ENCODE peak calls at places on chromosomes 6 and 20, in ten cellular contexts. J is stomach, X is testis, A is lower leg skin, Z is heart left ventricle, R is prostate gland, G is GM12878, E is body of pancreas, D is GM12891, W is IMR-90. H is an unnamed sample.

GRCh38 chr20:37972256-37973058 is 60.8 kb downstream of the TTI1 start:
- DNase-seq in J (no peak), X (no peak), A (no peak), Z (no peak), R (no peak), G (no peak), E (no peak), D (no peak), W (no peak), H (no peak)

GRCh38 chr6:31356216-31356945 is 598 bp downstream of the HLA-B start:
- DNase-seq in J (peak), X (peak), A (no peak), Z (peak), R (no peak), G (no peak), E (peak), D (no peak), W (peak), H (peak)

GRCh38 chr6:85163553-85163952 is 286.3 kb upstream of the NT5E start:
- DNase-seq in J (no peak), X (no peak), A (no peak), Z (no peak), R (no peak), G (no peak), E (no peak), D (no peak), W (no peak), H (no peak)

GRCh38 chr6:47413752-47414516 is 63.7 kb upstream of the CD2AP start:
- DNase-seq in J (peak), X (peak), A (peak), Z (peak), R (peak), G (peak), E (peak), D (peak), W (peak), H (peak)

GRCh38 chr6:38155144-38155543 is 335.6 kb downstream of the ZFAND3 start:
- DNase-seq in J (no peak), X (no peak), A (no peak), Z (no peak), R (no peak), G (no peak), E (peak), D (no peak), W (peak), H (no peak)

GRCh38 chr20:10065154-10065833 is 30.5 kb downstream of the ANKEF1 start:
- DNase-seq in J (no peak), X (no peak), A (no peak), Z (no peak), R (no peak), G (no peak), E (no peak), D (no peak), W (peak), H (peak)

GRCh38 chr6:128208851-128209580 is 308.2 kb upstream of the THEMIS start:
- DNase-seq in J (no peak), X (no peak), A (no peak), Z (no peak), R (no peak), G (no peak), E (no peak), D (no peak), W (peak), H (no peak)

GRCh38 chr6:18503588-18504231 is 116.6 kb downstream of the RNF144B start:
- DNase-seq in J (peak), X (peak), A (peak), Z (peak), R (peak), G (peak), E (peak), D (peak), W (peak), H (peak)

GRCh38 chr6:158596861-158597260 is 37.0 kb downstream of the TMEM181 start:
- DNase-seq in J (no peak), X (peak), A (no peak), Z (no peak), R (no peak), G (no peak), E (no peak), D (no peak), W (no peak), H (peak)

GRCh38 chr20:25000268-25000801 is 7.8 kb upstream of the APMAP start:
- DNase-seq in J (peak), X (peak), A (peak), Z (peak), R (peak), G (no peak), E (peak), D (no peak), W (peak), H (peak)

GRCh38 chr20:13718161-13718560 is 66.6 kb downstream of the ESF1 start:
- DNase-seq in J (no peak), X (no peak), A (no peak), Z (no peak), R (no peak), G (peak), E (no peak), D (no peak), W (no peak), H (no peak)

GRCh38 chr6:137878810-137879285 is 11.8 kb downstream of the TNFAIP3 start:
- DNase-seq in J (no peak), X (no peak), A (no peak), Z (peak), R (peak), G (no peak), E (no peak), D (no peak), W (no peak), H (no peak)

GRCh38 chr6:10347561-10348327 is 67.1 kb downstream of the TFAP2A start:
- DNase-seq in J (no peak), X (no peak), A (peak), Z (no peak), R (no peak), G (no peak), E (no peak), D (no peak), W (peak), H (no peak)

GRCh38 chr6:39879535-39879934 is 54.7 kb downstream of the MOCS1 start:
- DNase-seq in J (peak), X (no peak), A (no peak), Z (no peak), R (no peak), G (no peak), E (no peak), D (no peak), W (peak), H (no peak)

GRCh38 chr6:166097914-166098522 is 69.6 kb downstream of the TBXT start:
- DNase-seq in J (peak), X (peak), A (peak), Z (peak), R (peak), G (no peak), E (peak), D (peak), W (peak), H (peak)

GRCh38 chr6:3032986-3033385 is 33.3 kb downstream of the NQO2 start:
- DNase-seq in J (no peak), X (no peak), A (no peak), Z (no peak), R (no peak), G (no peak), E (no peak), D (no peak), W (peak), H (no peak)

GRCh38 chr20:38658879-38659612 is 57.4 kb downstream of the ARHGAP40 start:
- DNase-seq in J (no peak), X (no peak), A (no peak), Z (no peak), R (no peak), G (no peak), E (peak), D (no peak), W (no peak), H (no peak)

GRCh38 chr6:34657037-34657306 is 39.6 kb downstream of the ILRUN start:
- DNase-seq in J (no peak), X (no peak), A (no peak), Z (no peak), R (no peak), G (no peak), E (no peak), D (no peak), W (no peak), H (no peak)

GRCh38 chr6:167778497-167779122 is 48.1 kb upstream of the AFDN start:
- DNase-seq in J (peak), X (no peak), A (no peak), Z (no peak), R (peak), G (no peak), E (peak), D (no peak), W (no peak), H (no peak)

GRCh38 chr6:27752038-27752885 is 159.9 kb downstream of the OR2B2 start:
- DNase-seq in J (peak), X (peak), A (peak), Z (peak), R (peak), G (peak), E (peak), D (no peak), W (peak), H (peak)

GRCh38 chr6:56540232-56540631 is 102.5 kb downstream of the DST start:
- DNase-seq in J (no peak), X (no peak), A (no peak), Z (no peak), R (no peak), G (no peak), E (no peak), D (no peak), W (no peak), H (peak)

GRCh38 chr6:25218346-25218745 is 60.8 kb upstream of the CARMIL1 start:
- DNase-seq in J (no peak), X (no peak), A (no peak), Z (no peak), R (no peak), G (no peak), E (no peak), D (no peak), W (no peak), H (no peak)

GRCh38 chr6:52144196-52145076 is 41.7 kb upstream of the IL17A start:
- DNase-seq in J (no peak), X (no peak), A (no peak), Z (no peak), R (no peak), G (no peak), E (no peak), D (no peak), W (no peak), H (no peak)

GRCh38 chr6:73264446-73264845 is 1.4 kb upstream of the KHDC1 start:
- DNase-seq in J (no peak), X (no peak), A (peak), Z (no peak), R (peak), G (no peak), E (no peak), D (no peak), W (no peak), H (no peak)

GRCh38 chr6:37784585-37784967 is 35.0 kb upstream of the ZFAND3 start:
- DNase-seq in J (no peak), X (peak), A (no peak), Z (no peak), R (no peak), G (no peak), E (peak), D (no peak), W (no peak), H (no peak)

GRCh38 chr20:46118481-46119020 is 437 bp downstream of the CD40 start:
- DNase-seq in J (peak), X (no peak), A (no peak), Z (peak), R (peak), G (no peak), E (peak), D (no peak), W (no peak), H (no peak)

GRCh38 chr6:40399888-40400468 is 187.2 kb downstream of the LRFN2 start:
- DNase-seq in J (no peak), X (no peak), A (no peak), Z (no peak), R (peak), G (no peak), E (no peak), D (no peak), W (no peak), H (no peak)

GRCh38 chr6:43776115-43776798 is 6.2 kb downstream of the VEGFA start:
- DNase-seq in J (peak), X (no peak), A (no peak), Z (no peak), R (no peak), G (peak), E (peak), D (no peak), W (no peak), H (no peak)

GRCh38 chr6:76682842-76683241 is 610.4 kb upstream of the IMPG1 start:
- DNase-seq in J (no peak), X (no peak), A (no peak), Z (no peak), R (no peak), G (no peak), E (no peak), D (no peak), W (peak), H (peak)

GRCh38 chr6:43940393-43941087 is 170.5 kb downstream of the VEGFA start:
- DNase-seq in J (no peak), X (peak), A (no peak), Z (no peak), R (no peak), G (no peak), E (no peak), D (no peak), W (no peak), H (no peak)

GRCh38 chr6:77740380-77740779 is 87.5 kb downstream of the MEI4 start:
- DNase-seq in J (no peak), X (no peak), A (no peak), Z (no peak), R (no peak), G (no peak), E (no peak), D (peak), W (peak), H (peak)

GRCh38 chr6:168908887-168909286 is 344.8 kb downstream of the THBS2 start:
- DNase-seq in J (no peak), X (no peak), A (no peak), Z (no peak), R (no peak), G (no peak), E (no peak), D (no peak), W (peak), H (no peak)

GRCh38 chr6:157092736-157093135 is 230.6 kb downstream of the TMEM242 start:
- DNase-seq in J (no peak), X (no peak), A (no peak), Z (no peak), R (no peak), G (no peak), E (no peak), D (no peak), W (no peak), H (no peak)

GRCh38 chr20:23625236-23625964 is 12.4 kb downstream of the CST3 start:
- DNase-seq in J (no peak), X (peak), A (no peak), Z (no peak), R (no peak), G (no peak), E (no peak), D (no peak), W (no peak), H (no peak)

GRCh38 chr20:23623666-23624065 is 14.1 kb downstream of the CST3 start:
- DNase-seq in J (no peak), X (no peak), A (no peak), Z (no peak), R (no peak), G (no peak), E (no peak), D (no peak), W (no peak), H (no peak)

GRCh38 chr20:23626040-23626620 is 11.6 kb downstream of the CST3 start:
- DNase-seq in J (peak), X (no peak), A (peak), Z (no peak), R (no peak), G (no peak), E (no peak), D (no peak), W (no peak), H (no peak)

GRCh38 chr20:23622839-23623343 is 14.9 kb downstream of the CST3 start:
- DNase-seq in J (peak), X (peak), A (peak), Z (peak), R (no peak), G (no peak), E (peak), D (no peak), W (peak), H (peak)

DNA sequence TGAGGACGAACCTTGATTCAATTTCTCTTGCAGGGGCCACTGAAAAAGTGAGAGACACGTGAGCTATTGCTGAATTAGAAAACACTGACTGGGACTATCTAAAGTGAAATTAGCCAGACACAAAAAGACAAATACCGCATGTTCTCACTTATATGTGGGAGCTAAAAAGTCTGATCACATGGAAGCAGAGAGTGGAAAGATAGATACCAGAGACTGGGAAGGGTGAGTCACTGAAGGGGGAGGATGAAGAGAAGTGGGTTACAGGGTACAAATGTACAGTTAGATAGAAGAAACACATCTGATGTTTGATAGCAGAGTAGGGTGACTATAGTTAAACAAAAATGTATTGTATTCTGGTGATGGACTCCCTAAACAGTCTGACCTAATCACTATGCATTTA is 13.4 kb downstream of the CST3 start:
- DNase-seq in J (no peak), X (no peak), A (no peak), Z (no peak), R (no peak), G (no peak), E (no peak), D (no peak), W (no peak), H (no peak)
- TF ChIP-seq POLR2A in J (no peak), X (no peak), A (no peak), Z (no peak), R (no peak), G (no peak), E (no peak), D (no peak), W (no peak), H (no peak)

GRCh38 chr6:64580346-64580745 is 944.7 kb downstream of the PHF3 start:
- DNase-seq in J (no peak), X (no peak), A (no peak), Z (no peak), R (no peak), G (no peak), E (no peak), D (no peak), W (peak), H (no peak)
- TF ChIP-seq POLR2A in J (no peak), X (no peak), A (no peak), Z (no peak), R (no peak), G (no peak), E (no peak), D (no peak), W (no peak), H (no peak)

GRCh38 chr6:5260661-5261544 is at the start of the genes FARS2 and LYRM4:
- DNase-seq in J (peak), X (peak), A (peak), Z (peak), R (peak), G (no peak), E (peak), D (peak), W (peak), H (peak)
- TF ChIP-seq POLR2A in J (no peak), X (no peak), A (no peak), Z (peak), R (peak), G (peak), E (no peak), D (peak), W (peak), H (peak)

GRCh38 chr6:89925826-89926225 is 31.6 kb downstream of the GJA10 start:
- DNase-seq in J (no peak), X (no peak), A (no peak), Z (no peak), R (no peak), G (no peak), E (no peak), D (no peak), W (peak), H (peak)
- TF ChIP-seq POLR2A in J (no peak), X (no peak), A (no peak), Z (no peak), R (no peak), G (no peak), E (no peak), D (no peak), W (no peak), H (no peak)

GRCh38 chr6:33454009-33454946 is at the start of gene ZBTB9:
- DNase-seq in J (peak), X (peak), A (peak), Z (peak), R (peak), G (peak), E (peak), D (peak), W (peak), H (peak)
- TF ChIP-seq POLR2A in J (peak), X (peak), A (no peak), Z (peak), R (peak), G (peak), E (peak), D (peak), W (peak), H (peak)